ENCODE peak calls at places on chromosomes 13 and 19, in ten cellular contexts. M is fibroblast of lung; D is PC-3; O is lung; N is dorsolateral prefrontal cortex; C is right atrium auricular region; J is pancreas; L is uterus; B is CD8-positive, alpha-beta T cell; S is left lung. Z is an unnamed sample.

GRCh38 chr19:10546817-10547216 is 3.1 kb downstream of the ATG4D start:
- DNase-seq in M (no peak), S (no peak), B (no peak), J (no peak), D (no peak), L (no peak), O (no peak), C (no peak), N (no peak), Z (no peak)

GRCh38 chr13:35768551-35768950 is 292.1 kb upstream of the MAB21L1 start:
- DNase-seq in M (peak; percentile 76), O (no peak), C (no peak), S (no peak), N (no peak), L (no peak), J (no peak), D (no peak), B (no peak), Z (no peak)

GRCh38 chr19:53057904-53058579 is 13.5 kb downstream of the ERVV-2 start:
- DNase-seq in M (no peak), O (no peak), S (no peak), L (no peak), D (peak; percentile 30), C (no peak), N (no peak), J (no peak), B (no peak), Z (peak; percentile 71)

GRCh38 chr19:3969435-3970312 is 1.2 kb downstream of the DAPK3 start:
- DNase-seq in S (no peak), L (peak; percentile 61), B (no peak), M (peak; percentile 91), J (peak; percentile 26), N (no peak), O (no peak), C (no peak), D (peak; percentile 85), Z (no peak)

GRCh38 chr13:45674908-45675307 is 27.2 kb upstream of the CBY2 start:
- DNase-seq in D (peak; percentile 86), O (no peak), L (no peak), B (no peak), J (no peak), S (no peak), C (no peak), N (no peak), M (peak; percentile 99), Z (no peak)

GRCh38 chr19:18848860-18849661 is 17.3 kb downstream of the UPF1 start:
- DNase-seq in D (no peak), O (peak; percentile 71), S (peak; percentile 74), L (peak; percentile 73), C (peak; percentile 82), N (peak; percentile 53), J (peak; percentile 50), B (no peak), M (no peak), Z (peak; percentile 26)

GRCh38 chr13:49904729-49905456 is 31.2 kb downstream of the SPRYD7 start:
- DNase-seq in M (no peak), O (no peak), L (no peak), J (no peak), C (no peak), S (no peak), B (no peak), D (no peak), N (no peak), Z (no peak)

GRCh38 chr13:51125495-51126226 is 14.6 kb upstream of the C13orf42 start:
- DNase-seq in M (peak; percentile 50), C (no peak), D (peak; percentile 61), L (peak; percentile 35), B (no peak), J (peak; percentile 34), O (peak; percentile 42), N (peak; percentile 16), S (peak; percentile 46), Z (peak; percentile 68)

GRCh38 chr13:95207769-95208366 is 93.4 kb downstream of the ABCC4 start:
- DNase-seq in M (no peak), L (no peak), S (no peak), B (no peak), J (no peak), C (no peak), N (no peak), O (no peak), D (no peak), Z (peak; percentile 40)

GRCh38 chr13:113124211-113125025 is 1.8 kb downstream of the F10 start:
- DNase-seq in N (no peak), L (no peak), J (no peak), M (no peak), D (no peak), O (no peak), C (no peak), B (no peak), S (no peak), Z (no peak)

GRCh38 chr13:110936519-110936918 is 21.6 kb upstream of the ANKRD10 start:
- DNase-seq in J (no peak), L (no peak), M (no peak), D (no peak), N (no peak), C (no peak), O (no peak), B (no peak), S (no peak), Z (no peak)

GRCh38 chr19:51320258-51320657 is 8.8 kb downstream of the IGLON5 start:
- DNase-seq in C (no peak), M (no peak), O (no peak), B (no peak), S (no peak), L (no peak), D (no peak), N (peak; percentile 35), J (no peak), Z (peak; percentile 6)

GRCh38 chr13:33639640-33640080 is 178.3 kb upstream of the RFC3 start:
- DNase-seq in O (no peak), D (peak; percentile 39), N (no peak), B (no peak), J (no peak), C (no peak), S (no peak), L (no peak), M (no peak), Z (no peak)

GRCh38 chr13:80132741-80133601 is 208.0 kb downstream of the SPRY2 start:
- DNase-seq in D (peak; percentile 45), S (peak; percentile 43), O (peak; percentile 72), N (peak; percentile 52), M (peak; percentile 78), L (peak; percentile 47), C (peak; percentile 76), B (no peak), J (peak; percentile 54), Z (peak; percentile 62)
- H3K27ac ChIP-seq in D (peak overlapping the region; percentile 45), S (peak overlapping the region; percentile 75), O (peak overlapping the region; percentile 75), N (peak overlapping the region; percentile 96), M (peak overlapping the region; percentile 76), L (peak overlapping the region; percentile 71), C (peak overlapping the region; percentile 92), B (no peak overlapping the region), J (peak overlapping the region; percentile 59), Z (peak overlapping the region; percentile 48)

DNA sequence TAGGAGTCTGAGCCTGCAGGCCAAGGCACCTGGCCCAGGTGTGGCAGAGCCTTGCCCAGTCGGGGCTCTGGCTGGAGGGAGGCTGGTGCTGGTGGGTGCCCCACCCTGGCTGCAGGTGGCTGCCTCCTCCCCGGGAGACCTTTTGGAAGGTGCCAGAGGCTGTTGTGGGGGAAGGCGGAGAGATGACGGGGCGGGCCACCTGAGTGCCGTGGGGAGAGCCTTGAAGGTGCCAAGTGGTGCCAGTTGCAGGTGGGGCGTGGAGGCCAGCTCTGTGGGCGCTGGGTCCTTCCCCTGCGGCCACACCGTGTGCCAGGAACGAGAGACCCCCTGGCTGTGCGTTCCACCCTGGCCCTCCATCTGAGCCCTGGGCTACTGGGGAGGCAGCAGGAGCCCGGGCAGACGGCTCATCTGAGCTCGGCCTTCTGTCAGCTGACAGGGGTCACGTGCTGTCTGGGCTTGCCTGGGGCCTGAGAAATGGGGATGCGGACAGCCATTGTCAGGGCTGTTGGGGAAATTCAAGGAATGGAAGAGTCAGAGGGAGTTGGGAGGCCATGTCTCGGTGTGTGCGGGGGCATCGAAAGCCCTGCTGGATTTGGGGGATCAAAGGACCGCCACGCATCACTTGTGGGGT is 20.9 kb downstream of the CEBPA start:
- DNase-seq in O (no peak), L (no peak), C (no peak), S (no peak), N (no peak), B (no peak), D (no peak), M (no peak), J (no peak), Z (no peak)
- H3K27ac ChIP-seq in O (no peak overlapping the region), L (no peak overlapping the region), C (no peak overlapping the region), S (no peak overlapping the region), N (no peak overlapping the region), B (no peak overlapping the region), D (peak overlapping the region; percentile 55), M (no peak overlapping the region), J (no peak overlapping the region), Z (no peak overlapping the region)

GRCh38 chr19:49155005-49155826 is at the start of gene HRC:
- DNase-seq in J (no peak), O (no peak), M (no peak), L (no peak), S (no peak), B (no peak), N (no peak), D (no peak), C (no peak), Z (no peak)
- H3K27ac ChIP-seq in J (no peak within 1 kb of the TSS), O (no peak within 1 kb of the TSS), M (no peak within 1 kb of the TSS), L (peak within 1 kb of the TSS; percentile 59), S (no peak within 1 kb of the TSS), B (no peak within 1 kb of the TSS), N (peak within 1 kb of the TSS; percentile 57), D (no peak within 1 kb of the TSS), C (peak within 1 kb of the TSS; percentile 96), Z (no peak within 1 kb of the TSS)

GRCh38 chr13:40231311-40231710 is 435.1 kb downstream of the FOXO1 start:
- DNase-seq in S (no peak), D (no peak), L (peak; percentile 65), N (no peak), M (peak; percentile 35), C (no peak), O (no peak), J (no peak), B (no peak), Z (no peak)
- H3K27ac ChIP-seq in S (no peak overlapping the region), D (no peak overlapping the region), L (peak overlapping the region; percentile 94), N (no peak overlapping the region), M (no peak overlapping the region), C (peak overlapping the region; percentile 49), O (no peak overlapping the region), J (no peak overlapping the region), B (no peak overlapping the region), Z (no peak overlapping the region)

GRCh38 chr13:42396901-42397670 is 125.1 kb downstream of the AKAP11 start:
- DNase-seq in B (no peak), O (no peak), J (no peak), D (peak; percentile 48), L (no peak), C (no peak), N (no peak), S (no peak), M (peak; percentile 2), Z (no peak)
- H3K27ac ChIP-seq in B (no peak overlapping the region), O (no peak overlapping the region), J (no peak overlapping the region), D (peak overlapping the region; percentile 43), L (no peak overlapping the region), C (no peak overlapping the region), N (no peak overlapping the region), S (no peak overlapping the region), M (no peak overlapping the region), Z (no peak overlapping the region)

GRCh38 chr13:98479496-98480003 is 97.4 kb downstream of the STK24 start:
- DNase-seq in M (no peak), J (no peak), L (no peak), C (no peak), D (no peak), B (no peak), N (no peak), O (no peak), S (no peak), Z (no peak)
- H3K27ac ChIP-seq in M (no peak overlapping the region), J (no peak overlapping the region), L (peak overlapping the region; percentile 79), C (no peak overlapping the region), D (no peak overlapping the region), B (no peak overlapping the region), N (no peak overlapping the region), O (no peak overlapping the region), S (no peak overlapping the region), Z (no peak overlapping the region)

GRCh38 chr19:14023404-14024235 is 4.3 kb upstream of the RLN3 start:
- DNase-seq in C (no peak), S (no peak), N (no peak), D (peak; percentile 72), J (peak; percentile 58), M (peak; percentile 54), B (no peak), O (peak; percentile 41), L (peak; percentile 30), Z (peak; percentile 36)
- H3K27ac ChIP-seq in C (no peak overlapping the region), S (peak overlapping the region; percentile 49), N (no peak overlapping the region), D (no peak overlapping the region), J (peak overlapping the region; percentile 47), M (no peak overlapping the region), B (no peak overlapping the region), O (peak overlapping the region; percentile 80), L (no peak overlapping the region), Z (no peak overlapping the region)